ENCODE peak calls at places on chromosomes 1 and 21, in five cellular contexts. One of them, this sample, is unnamed.
A peak's percentile ranks its signal among the peaks of the same experiment; 100 is the strongest.

GRCh38 chr1:184755226-184756065 is 788 bp upstream of the EDEM3 start:
- DNase-seq in stomach: no peak
- DNase-seq in GM12878: no peak
- DNase-seq in ovary: no peak
- DNase-seq in suprapubic skin: no peak
- DNase-seq in this sample: peak; percentile 13

GRCh38 chr1:204623894-204624361 is 61.6 kb downstream of the LRRN2 start:
- DNase-seq in stomach: no peak
- DNase-seq in GM12878: no peak
- DNase-seq in ovary: no peak
- DNase-seq in suprapubic skin: no peak
- DNase-seq in this sample: no peak

GRCh38 chr1:205456868-205457724 is 1.3 kb upstream of the BLACAT1 start:
- DNase-seq in stomach: no peak
- DNase-seq in GM12878: no peak
- DNase-seq in ovary: peak; percentile 28
- DNase-seq in suprapubic skin: no peak
- DNase-seq in this sample: no peak

GRCh38 chr1:181122227-181122626 is 33.7 kb downstream of the IER5 start:
- DNase-seq in stomach: peak; percentile 29
- DNase-seq in GM12878: no peak
- DNase-seq in ovary: no peak
- DNase-seq in suprapubic skin: no peak
- DNase-seq in this sample: no peak

GRCh38 chr1:203459671-203460201 is 15.9 kb upstream of the PRELP start:
- DNase-seq in stomach: no peak
- DNase-seq in GM12878: no peak
- DNase-seq in ovary: no peak
- DNase-seq in suprapubic skin: no peak
- DNase-seq in this sample: no peak

GRCh38 chr1:161864577-161864976 is 98.5 kb downstream of the ATF6 start:
- DNase-seq in stomach: no peak
- DNase-seq in GM12878: no peak
- DNase-seq in ovary: no peak
- DNase-seq in suprapubic skin: no peak
- DNase-seq in this sample: no peak

GRCh38 chr21:23452384-23453083 is 2154.7 kb downstream of the MRPL39 start:
- DNase-seq in stomach: no peak
- DNase-seq in GM12878: no peak
- DNase-seq in ovary: no peak
- DNase-seq in suprapubic skin: no peak
- DNase-seq in this sample: no peak

GRCh38 chr1:29518183-29518835 is 282.0 kb downstream of the PTPRU start:
- DNase-seq in stomach: peak; percentile 10
- DNase-seq in GM12878: no peak
- DNase-seq in ovary: no peak
- DNase-seq in suprapubic skin: peak; percentile 23
- DNase-seq in this sample: no peak

GRCh38 chr1:9687876-9688582 is 36.5 kb downstream of the PIK3CD start:
- DNase-seq in stomach: peak; percentile 39
- DNase-seq in GM12878: no peak
- DNase-seq in ovary: peak; percentile 52
- DNase-seq in suprapubic skin: no peak
- DNase-seq in this sample: peak; percentile 19

GRCh38 chr1:168772428-168772827 is 43.4 kb upstream of the DPT start:
- DNase-seq in stomach: no peak
- DNase-seq in GM12878: no peak
- DNase-seq in ovary: no peak
- DNase-seq in suprapubic skin: no peak
- DNase-seq in this sample: no peak

GRCh38 chr1:211327341-211327921 is 798 bp downstream of the TRAF5 start:
- DNase-seq in stomach: no peak
- DNase-seq in GM12878: no peak
- DNase-seq in ovary: peak; percentile 36
- DNase-seq in suprapubic skin: no peak
- DNase-seq in this sample: peak; percentile 61

GRCh38 chr1:214414691-214415090 is 133.7 kb downstream of the SMYD2 start:
- DNase-seq in stomach: no peak
- DNase-seq in GM12878: no peak
- DNase-seq in ovary: no peak
- DNase-seq in suprapubic skin: no peak
- DNase-seq in this sample: no peak
- TF ChIP-seq EP300 in stomach: no peak
- TF ChIP-seq EP300 in GM12878: no peak
- TF ChIP-seq EP300 in ovary: no peak
- TF ChIP-seq EP300 in suprapubic skin: no peak
- TF ChIP-seq EP300 in this sample: no peak

DNA sequence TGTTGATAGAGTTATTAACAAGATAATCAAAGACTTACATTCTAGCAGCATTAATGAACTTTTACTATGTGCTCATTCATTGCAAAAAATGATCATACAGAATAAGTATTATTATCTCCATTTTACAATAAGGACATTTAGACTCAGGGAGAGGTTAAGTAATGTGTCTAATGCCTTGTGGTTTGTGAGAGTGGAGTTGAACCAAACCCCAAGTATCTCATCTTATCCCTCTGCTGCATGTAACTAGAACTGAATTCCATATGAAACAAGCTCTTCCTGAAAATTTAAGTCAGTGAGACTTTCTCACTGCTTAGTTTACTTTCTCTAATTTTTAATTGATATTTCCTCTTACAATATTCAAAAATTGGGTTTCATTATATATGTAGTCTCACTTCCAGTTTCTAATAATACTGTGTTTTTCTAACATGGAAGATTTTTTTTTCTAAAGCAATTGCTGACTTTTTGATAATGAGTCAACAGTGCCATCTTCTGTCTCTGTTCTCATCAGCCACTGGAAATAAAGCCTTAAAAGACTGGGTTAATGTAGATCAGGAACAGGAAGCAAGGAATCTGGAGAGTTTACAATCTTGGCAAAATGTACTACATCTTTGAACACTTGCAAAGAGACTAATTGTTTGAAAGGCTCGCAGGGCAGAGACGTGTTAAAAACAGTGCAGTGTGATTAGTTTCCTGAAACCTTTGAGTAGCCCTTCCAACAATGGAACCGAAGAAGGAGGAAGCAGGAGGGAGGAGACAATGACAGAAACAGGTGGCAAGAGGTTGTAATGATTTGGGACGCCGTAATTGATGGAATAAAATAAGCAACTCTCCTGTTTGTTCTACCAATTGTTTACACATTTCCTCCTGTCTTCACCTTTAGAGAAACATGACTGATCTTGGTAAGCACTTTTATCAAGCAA is 567.6 kb downstream of the MRPL39 start:
- DNase-seq in stomach: no peak
- DNase-seq in GM12878: peak; percentile 82
- DNase-seq in ovary: no peak
- DNase-seq in suprapubic skin: no peak
- DNase-seq in this sample: no peak
- TF ChIP-seq CTCF in stomach: no peak
- TF ChIP-seq CTCF in GM12878: peak; percentile 67
- TF ChIP-seq CTCF in ovary: peak; percentile 30
- TF ChIP-seq CTCF in suprapubic skin: no peak
- TF ChIP-seq CTCF in this sample: peak; percentile 33

GRCh38 chr1:12315126-12315525 is 85.3 kb downstream of the VPS13D start:
- DNase-seq in stomach: no peak
- DNase-seq in GM12878: no peak
- DNase-seq in ovary: no peak
- DNase-seq in suprapubic skin: no peak
- DNase-seq in this sample: no peak
- H3K36me3 ChIP-seq in stomach: peaks cover 96% of the 10 kb centered on the region
- H3K36me3 ChIP-seq in GM12878: peaks cover 9% of the 10 kb centered on the region
- H3K36me3 ChIP-seq in ovary: no peaks in the 10 kb centered on the region
- H3K36me3 ChIP-seq in suprapubic skin: peaks cover 84% of the 10 kb centered on the region
- H3K36me3 ChIP-seq in this sample: no peaks in the 10 kb centered on the region

GRCh38 chr21:43268086-43268803 is 99.4 kb downstream of the CRYAA start:
- DNase-seq in stomach: no peak
- DNase-seq in GM12878: no peak
- DNase-seq in ovary: no peak
- DNase-seq in suprapubic skin: no peak
- DNase-seq in this sample: no peak

GRCh38 chr21:43269461-43269860 is 100.7 kb downstream of the CRYAA start:
- DNase-seq in stomach: no peak
- DNase-seq in GM12878: no peak
- DNase-seq in ovary: no peak
- DNase-seq in suprapubic skin: no peak
- DNase-seq in this sample: no peak

GRCh38 chr21:43268804-43269186 is 100.0 kb downstream of the CRYAA start:
- DNase-seq in stomach: no peak
- DNase-seq in GM12878: no peak
- DNase-seq in ovary: no peak
- DNase-seq in suprapubic skin: no peak
- DNase-seq in this sample: no peak

GRCh38 chr21:43266534-43266933 is 97.7 kb downstream of the CRYAA start:
- DNase-seq in stomach: no peak
- DNase-seq in GM12878: no peak
- DNase-seq in ovary: no peak
- DNase-seq in suprapubic skin: no peak
- DNase-seq in this sample: no peak

GRCh38 chr21:43267391-43268085 is 98.7 kb downstream of the CRYAA start:
- DNase-seq in stomach: no peak
- DNase-seq in GM12878: no peak
- DNase-seq in ovary: no peak
- DNase-seq in suprapubic skin: no peak
- DNase-seq in this sample: no peak
- TF ChIP-seq EP300 in stomach: no peak
- TF ChIP-seq EP300 in GM12878: no peak
- TF ChIP-seq EP300 in ovary: no peak
- TF ChIP-seq EP300 in suprapubic skin: no peak
- TF ChIP-seq EP300 in this sample: no peak

GRCh38 chr1:156936721-156937220 is 16.3 kb downstream of the LRRC71 start:
- DNase-seq in stomach: no peak
- DNase-seq in GM12878: no peak
- DNase-seq in ovary: no peak
- DNase-seq in suprapubic skin: no peak
- DNase-seq in this sample: no peak

GRCh38 chr1:156939786-156940334 is 19.4 kb downstream of the LRRC71 start:
- DNase-seq in stomach: no peak
- DNase-seq in GM12878: no peak
- DNase-seq in ovary: no peak
- DNase-seq in suprapubic skin: no peak
- DNase-seq in this sample: no peak

GRCh38 chr1:156936191-156936590 is 15.8 kb downstream of the LRRC71 start:
- DNase-seq in stomach: no peak
- DNase-seq in GM12878: no peak
- DNase-seq in ovary: no peak
- DNase-seq in suprapubic skin: no peak
- DNase-seq in this sample: no peak

GRCh38 chr1:156937883-156938282 is 17.5 kb downstream of the LRRC71 start:
- DNase-seq in stomach: no peak
- DNase-seq in GM12878: no peak
- DNase-seq in ovary: no peak
- DNase-seq in suprapubic skin: no peak
- DNase-seq in this sample: no peak

GRCh38 chr1:156938813-156939212 is 18.4 kb downstream of the LRRC71 start:
- DNase-seq in stomach: no peak
- DNase-seq in GM12878: no peak
- DNase-seq in ovary: no peak
- DNase-seq in suprapubic skin: no peak
- DNase-seq in this sample: no peak
- TF ChIP-seq CTCF in stomach: no peak
- TF ChIP-seq CTCF in GM12878: no peak
- TF ChIP-seq CTCF in ovary: no peak
- TF ChIP-seq CTCF in suprapubic skin: no peak
- TF ChIP-seq CTCF in this sample: no peak

This sample was measured in transverse colon.